ENCODE peak calls at places on chromosomes 2 and 18, in seven cellular contexts. F is heart left ventricle, S is A549, M is IMR-90, T is uterus, U is right atrium auricular region, J is breast epithelium. I is an unnamed sample.
A peak's percentile ranks its signal among the peaks of the same experiment; 100 is the strongest.

GRCh38 chr2:48120112-48120511 is 213.8 kb upstream of the FBXO11 start:
- DNase-seq in T (no peak), M (no peak), S (no peak), J (no peak), U (no peak), F (no peak), I (no peak)

GRCh38 chr18:48796491-48797205 is 154.1 kb downstream of the SMAD7 start:
- DNase-seq in S (no peak), F (peak; percentile 9), M (no peak), U (peak; percentile 36), J (no peak), T (peak; percentile 4), I (no peak)

GRCh38 chr2:27191107-27191829 is 20.6 kb upstream of the ATRAID start:
- DNase-seq in U (peak; percentile 66), J (peak; percentile 53), M (peak; percentile 71), S (peak; percentile 74), T (peak; percentile 65), F (no peak), I (peak; percentile 56)

GRCh38 chr2:223800908-223801307 is 36.5 kb downstream of the AP1S3 start:
- DNase-seq in F (no peak), S (no peak), T (no peak), J (no peak), M (no peak), U (no peak), I (no peak)

GRCh38 chr18:22108674-22109073 is 60.7 kb upstream of the GATA6 start:
- DNase-seq in M (no peak), T (no peak), F (no peak), U (no peak), S (peak; percentile 32), J (no peak), I (peak; percentile 58)

GRCh38 chr2:121716126-121716525 is 20.5 kb downstream of the NIFK start:
- DNase-seq in U (no peak), T (no peak), M (no peak), J (no peak), F (no peak), S (no peak), I (no peak)

GRCh38 chr2:174325932-174326879 is 8.5 kb upstream of the SP9 start:
- DNase-seq in U (no peak), F (no peak), M (peak; percentile 28), S (peak; percentile 46), T (peak; percentile 20), J (no peak), I (no peak)

GRCh38 chr2:220006152-220006551 is 378.7 kb downstream of the SLC4A3 start:
- DNase-seq in J (peak; percentile 63), S (no peak), F (peak; percentile 18), U (no peak), T (peak; percentile 33), M (peak; percentile 70), I (peak; percentile 32)

GRCh38 chr2:3223080-3223923 is 154.3 kb downstream of the EIPR1 start:
- DNase-seq in F (no peak), T (no peak), J (no peak), S (no peak), M (peak; percentile 86), U (no peak), I (no peak)

GRCh38 chr2:148490840-148491439 is 153.6 kb upstream of the EPC2 start:
- DNase-seq in J (no peak), S (no peak), F (no peak), M (no peak), T (no peak), U (no peak), I (no peak)

GRCh38 chr2:127455566-127456493 is 37.6 kb downstream of the PROC start:
- DNase-seq in M (no peak), F (no peak), T (no peak), S (no peak), U (no peak), J (no peak), I (no peak)

GRCh38 chr2:11685906-11686470 is 16.0 kb upstream of the NTSR2 start:
- DNase-seq in U (no peak), F (no peak), T (no peak), J (no peak), S (no peak), M (no peak), I (peak; percentile 10)

GRCh38 chr2:137952586-137953129 is 11.6 kb upstream of the HNMT start:
- DNase-seq in T (peak; percentile 24), J (no peak), U (no peak), S (no peak), F (no peak), M (peak; percentile 12), I (no peak)

GRCh38 chr18:22628795-22629194 is 211.1 kb upstream of the CTAGE1 start:
- DNase-seq in J (no peak), U (no peak), M (no peak), S (no peak), F (no peak), T (no peak), I (no peak)

GRCh38 chr2:164840458-164840929 is 1.1 kb downstream of the COBLL1 start:
- DNase-seq in F (peak; percentile 59), U (no peak), M (no peak), J (no peak), T (peak; percentile 20), S (no peak), I (peak; percentile 92)

GRCh38 chr2:67255933-67256615 is 141.1 kb upstream of the ETAA1 start:
- DNase-seq in F (no peak), J (no peak), T (no peak), S (no peak), U (no peak), M (peak; percentile 96), I (no peak)

GRCh38 chr2:216486708-216487107 is 11.9 kb upstream of the RPL37A start:
- DNase-seq in J (no peak), S (no peak), M (no peak), U (no peak), T (no peak), F (peak; percentile 46), I (no peak)

GRCh38 chr2:208306291-208306690 is 40.2 kb downstream of the PIKFYVE start:
- DNase-seq in S (no peak), T (no peak), U (no peak), F (no peak), J (no peak), M (peak; percentile 74), I (no peak)

GRCh38 chr2:39568561-39569006 is 97.1 kb upstream of the TMEM178A start:
- DNase-seq in M (peak; percentile 84), J (no peak), S (no peak), F (no peak), T (no peak), U (no peak), I (no peak)

GRCh38 chr2:84694088-84694622 is 177.9 kb downstream of the DNAH6 start:
- DNase-seq in M (no peak), T (no peak), S (no peak), F (no peak), J (no peak), U (no peak), I (no peak)

GRCh38 chr2:231133365-231134114 is 8.7 kb upstream of the HTR2B start:
- DNase-seq in S (no peak), M (peak; percentile 58), F (no peak), U (no peak), T (no peak), J (no peak), I (no peak)

GRCh38 chr18:46148810-46149209 is 44.6 kb downstream of the HAUS1 start:
- DNase-seq in J (peak; percentile 20), T (peak; percentile 15), M (peak; percentile 59), U (peak; percentile 61), S (peak; percentile 66), F (no peak), I (peak; percentile 42)

GRCh38 chr2:155209696-155210449 is 511.4 kb downstream of the KCNJ3 start:
- DNase-seq in U (no peak), M (no peak), T (no peak), J (no peak), F (no peak), S (no peak), I (no peak)

GRCh38 chr2:135962401-135963138 is 22.9 kb downstream of the DARS1 start:
- DNase-seq in J (no peak), F (no peak), S (no peak), U (no peak), T (no peak), M (no peak), I (no peak)

GRCh38 chr2:157894694-157895450 is 18.7 kb upstream of the ACVR1 start:
- DNase-seq in F (no peak), M (peak; percentile 84), J (no peak), S (no peak), T (no peak), U (no peak), I (no peak)

GRCh38 chr2:19868705-19869550 is 32.9 kb downstream of the TTC32 start:
- DNase-seq in M (no peak), F (peak; percentile 66), U (no peak), T (peak; percentile 57), S (no peak), J (no peak), I (peak; percentile 29)

GRCh38 chr2:19870792-19871191 is 31.0 kb downstream of the TTC32 start:
- DNase-seq in J (no peak), T (no peak), M (no peak), S (no peak), F (no peak), U (no peak), I (no peak)

GRCh38 chr2:19865151-19865550 is 36.6 kb downstream of the TTC32 start:
- DNase-seq in F (no peak), J (no peak), T (no peak), M (no peak), U (no peak), S (no peak), I (no peak)

GRCh38 chr2:19866741-19867140 is 35.0 kb downstream of the TTC32 start:
- DNase-seq in F (no peak), M (no peak), U (no peak), T (no peak), J (no peak), S (no peak), I (no peak)

GRCh38 chr2:19868224-19868623 is 33.6 kb downstream of the TTC32 start:
- DNase-seq in J (no peak), T (no peak), U (no peak), M (no peak), F (no peak), S (no peak), I (no peak)
- H3K4me3 ChIP-seq in J (peak overlapping the region; percentile 37), T (no peak overlapping the region), U (peak overlapping the region; percentile 58), M (no peak overlapping the region), F (peak overlapping the region; percentile 55), S (no peak overlapping the region), I (no peak overlapping the region)

DNA sequence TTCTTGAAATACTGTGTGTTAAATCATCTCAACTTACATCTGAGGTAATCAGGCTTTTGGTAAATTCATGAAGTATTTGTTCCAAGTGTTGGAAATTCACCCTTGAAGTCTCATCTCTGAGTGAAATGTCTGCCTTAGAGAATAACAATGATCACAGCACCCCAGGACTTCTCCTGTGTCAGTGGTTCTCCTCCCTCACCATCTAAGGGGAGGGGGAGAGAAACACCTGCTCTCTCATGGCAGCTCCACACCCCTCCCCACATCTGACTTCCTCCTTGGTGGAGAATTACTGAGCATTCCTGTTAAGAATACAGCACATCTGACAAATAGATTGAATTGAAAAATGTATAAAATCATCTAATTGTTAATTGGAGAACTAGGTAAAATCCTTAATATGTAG is 532.1 kb downstream of the RNF144A start:
- DNase-seq in M (no peak), F (no peak), U (no peak), J (no peak), S (no peak), T (no peak), I (no peak)
- H3K4me1 ChIP-seq in M (no peaks in the 10 kb centered on the region), F (no peaks in the 10 kb centered on the region), U (no peaks in the 10 kb centered on the region), J (no peaks in the 10 kb centered on the region), S (no peaks in the 10 kb centered on the region), T (no peaks in the 10 kb centered on the region), I (no peaks in the 10 kb centered on the region)

GRCh38 chr2:214310319-214310718 is 100.5 kb upstream of the VWC2L start:
- DNase-seq in S (peak; percentile 3), F (no peak), T (no peak), J (no peak), M (no peak), U (no peak), I (no peak)
- TF ChIP-seq CTCF in S (no peak), F (no peak), T (no peak), J (no peak), M (peak; percentile 28), U (no peak), I (no peak)

GRCh38 chr18:27797484-27797883 is 379.4 kb downstream of the CDH2 start:
- DNase-seq in M (no peak), T (no peak), S (no peak), F (no peak), U (no peak), J (no peak), I (no peak)
- H3K4me3 ChIP-seq in M (no peak overlapping the region), T (no peak overlapping the region), S (no peak overlapping the region), F (no peak overlapping the region), U (no peak overlapping the region), J (no peak overlapping the region), I (no peak overlapping the region)

I was measured in body of pancreas.